ENCODE peak calls at places on chromosome 13, in five cellular contexts. One of them, this sample, is unnamed.

GRCh38 chr13:61406275-61406674 is 9.4 kb downstream of the PCDH20 start:
- DNase-seq in OCI-LY7: no peak
- DNase-seq in IMR-90: no peak
- DNase-seq in chondrocyte: no peak
- DNase-seq in NB4: no peak
- DNase-seq in this sample: no peak

GRCh38 chr13:44300895-44301638 is 72.6 kb upstream of the SERP2 start:
- DNase-seq in chondrocyte: no peak
- DNase-seq in NB4: peak
- DNase-seq in IMR-90: peak
- DNase-seq in OCI-LY7: no peak
- DNase-seq in this sample: peak

GRCh38 chr13:44331912-44332840 is 41.4 kb upstream of the SERP2 start:
- DNase-seq in OCI-LY7: no peak
- DNase-seq in NB4: peak
- DNase-seq in IMR-90: peak
- DNase-seq in chondrocyte: no peak
- DNase-seq in this sample: peak

GRCh38 chr13:95505265-95505664 is 47.3 kb upstream of the CLDN10 start:
- DNase-seq in OCI-LY7: no peak
- DNase-seq in IMR-90: no peak
- DNase-seq in NB4: no peak
- DNase-seq in chondrocyte: no peak
- DNase-seq in this sample: no peak

GRCh38 chr13:21800847-21801616 is 130.2 kb downstream of the FGF9 start:
- DNase-seq in OCI-LY7: no peak
- DNase-seq in IMR-90: peak
- DNase-seq in chondrocyte: no peak
- DNase-seq in NB4: no peak
- DNase-seq in this sample: no peak

GRCh38 chr13:90365130-90365529 is 982.4 kb upstream of the MIR17HG start:
- DNase-seq in chondrocyte: no peak
- DNase-seq in OCI-LY7: no peak
- DNase-seq in NB4: no peak
- DNase-seq in IMR-90: no peak
- DNase-seq in this sample: no peak

GRCh38 chr13:113907637-113908617 is 44.1 kb upstream of the GAS6 start:
- DNase-seq in chondrocyte: no peak
- DNase-seq in NB4: no peak
- DNase-seq in IMR-90: peak
- DNase-seq in OCI-LY7: no peak
- DNase-seq in this sample: no peak

GRCh38 chr13:96781141-96781540 is 213.1 kb downstream of the OXGR1 start:
- DNase-seq in NB4: no peak
- DNase-seq in IMR-90: no peak
- DNase-seq in OCI-LY7: no peak
- DNase-seq in chondrocyte: no peak
- DNase-seq in this sample: no peak

GRCh38 chr13:112671359-112671758 is 18.5 kb upstream of the ATP11A start:
- DNase-seq in chondrocyte: no peak
- DNase-seq in NB4: no peak
- DNase-seq in OCI-LY7: no peak
- DNase-seq in IMR-90: no peak
- DNase-seq in this sample: no peak

GRCh38 chr13:32248789-32249188 is 66.4 kb downstream of the ZAR1L start:
- DNase-seq in OCI-LY7: no peak
- DNase-seq in NB4: peak
- DNase-seq in IMR-90: no peak
- DNase-seq in chondrocyte: no peak
- DNase-seq in this sample: no peak

GRCh38 chr13:87671031-87671823 is at the start of gene SLITRK5:
- DNase-seq in NB4: peak
- DNase-seq in chondrocyte: peak
- DNase-seq in OCI-LY7: peak
- DNase-seq in IMR-90: peak
- DNase-seq in this sample: peak

GRCh38 chr13:114151565-114152284 is 19.3 kb upstream of the RASA3 start:
- DNase-seq in IMR-90: no peak
- DNase-seq in chondrocyte: no peak
- DNase-seq in NB4: peak
- DNase-seq in OCI-LY7: no peak
- DNase-seq in this sample: no peak

GRCh38 chr13:84118845-84119409 is 236.7 kb upstream of the SLITRK1 start:
- DNase-seq in NB4: no peak
- DNase-seq in OCI-LY7: no peak
- DNase-seq in chondrocyte: no peak
- DNase-seq in IMR-90: no peak
- DNase-seq in this sample: no peak

GRCh38 chr13:19791953-19792537 is 9.3 kb upstream of the PSPC1 start:
- DNase-seq in IMR-90: no peak
- DNase-seq in NB4: no peak
- DNase-seq in chondrocyte: no peak
- DNase-seq in OCI-LY7: no peak
- DNase-seq in this sample: no peak

GRCh38 chr13:44759723-44760360 is 183.7 kb upstream of the TSC22D1 start:
- DNase-seq in IMR-90: peak
- DNase-seq in NB4: no peak
- DNase-seq in chondrocyte: no peak
- DNase-seq in OCI-LY7: no peak
- DNase-seq in this sample: no peak

GRCh38 chr13:48066310-48066989 is 28.5 kb downstream of the MED4 start:
- DNase-seq in chondrocyte: no peak
- DNase-seq in OCI-LY7: no peak
- DNase-seq in NB4: peak
- DNase-seq in IMR-90: peak
- DNase-seq in this sample: no peak

GRCh38 chr13:49953560-49953959 is 17.4 kb upstream of the SPRYD7 start:
- DNase-seq in NB4: no peak
- DNase-seq in IMR-90: no peak
- DNase-seq in OCI-LY7: no peak
- DNase-seq in chondrocyte: no peak
- DNase-seq in this sample: no peak

GRCh38 chr13:49952168-49952567 is 16.0 kb upstream of the SPRYD7 start:
- DNase-seq in OCI-LY7: no peak
- DNase-seq in IMR-90: no peak
- DNase-seq in NB4: no peak
- DNase-seq in chondrocyte: no peak
- DNase-seq in this sample: no peak

GRCh38 chr13:49958321-49958720 is 22.2 kb upstream of the SPRYD7 start:
- DNase-seq in OCI-LY7: no peak
- DNase-seq in NB4: no peak
- DNase-seq in chondrocyte: no peak
- DNase-seq in IMR-90: peak
- DNase-seq in this sample: no peak

GRCh38 chr13:49954674-49955455 is 18.7 kb upstream of the SPRYD7 start:
- DNase-seq in chondrocyte: no peak
- DNase-seq in IMR-90: peak
- DNase-seq in OCI-LY7: no peak
- DNase-seq in NB4: no peak
- DNase-seq in this sample: no peak

DNA sequence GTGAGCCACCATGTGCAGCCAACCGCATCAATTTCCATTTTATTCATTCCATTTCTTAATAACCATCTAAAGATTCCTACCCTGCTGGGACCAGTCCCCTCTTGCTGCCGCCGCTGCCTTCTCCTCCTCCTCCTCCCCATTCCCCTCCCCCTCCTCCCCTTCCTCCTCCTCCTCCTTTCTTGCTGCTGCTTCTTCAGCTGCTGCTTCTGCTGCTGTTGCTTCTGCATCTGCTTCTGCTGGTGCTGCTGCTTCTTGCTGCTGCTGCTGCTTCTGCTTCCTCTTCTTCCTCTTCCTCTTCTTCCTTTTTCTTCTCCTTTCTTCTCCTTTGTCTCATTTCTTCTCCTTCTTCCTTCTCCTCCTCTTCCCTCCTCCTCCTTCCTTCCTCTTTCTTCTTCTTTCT is 20.0 kb upstream of the SPRYD7 start:
- DNase-seq in OCI-LY7: no peak
- DNase-seq in IMR-90: no peak
- DNase-seq in NB4: peak
- DNase-seq in chondrocyte: no peak
- DNase-seq in this sample: no peak
- TF ChIP-seq CTCF in OCI-LY7: no peak
- TF ChIP-seq CTCF in IMR-90: no peak
- TF ChIP-seq CTCF in NB4: no peak
- TF ChIP-seq CTCF in chondrocyte: no peak
- TF ChIP-seq CTCF in this sample: no peak

GRCh38 chr13:108086678-108087077 is 128.7 kb downstream of the LIG4 start:
- DNase-seq in chondrocyte: no peak
- DNase-seq in IMR-90: peak
- DNase-seq in NB4: peak
- DNase-seq in OCI-LY7: no peak
- DNase-seq in this sample: no peak
- TF ChIP-seq CTCF in chondrocyte: peak
- TF ChIP-seq CTCF in IMR-90: peak
- TF ChIP-seq CTCF in NB4: peak
- TF ChIP-seq CTCF in OCI-LY7: peak
- TF ChIP-seq CTCF in this sample: no peak

GRCh38 chr13:70960841-70961443 is 852.7 kb upstream of the KLHL1 start:
- DNase-seq in NB4: peak
- DNase-seq in IMR-90: peak
- DNase-seq in OCI-LY7: peak
- DNase-seq in chondrocyte: no peak
- DNase-seq in this sample: no peak
- TF ChIP-seq CTCF in NB4: peak
- TF ChIP-seq CTCF in IMR-90: peak
- TF ChIP-seq CTCF in OCI-LY7: peak
- TF ChIP-seq CTCF in chondrocyte: peak
- TF ChIP-seq CTCF in this sample: peak

GRCh38 chr13:23349127-23349897 is 84.2 kb downstream of the SACS start:
- DNase-seq in IMR-90: no peak
- DNase-seq in NB4: no peak
- DNase-seq in chondrocyte: no peak
- DNase-seq in OCI-LY7: no peak
- DNase-seq in this sample: no peak

GRCh38 chr13:23347601-23348000 is 85.9 kb downstream of the SACS start:
- DNase-seq in OCI-LY7: no peak
- DNase-seq in NB4: no peak
- DNase-seq in IMR-90: no peak
- DNase-seq in chondrocyte: no peak
- DNase-seq in this sample: no peak

GRCh38 chr13:23344923-23345322 is 88.6 kb downstream of the SACS start:
- DNase-seq in NB4: no peak
- DNase-seq in OCI-LY7: no peak
- DNase-seq in IMR-90: no peak
- DNase-seq in chondrocyte: no peak
- DNase-seq in this sample: no peak

GRCh38 chr13:23350009-23350408 is 83.5 kb downstream of the SACS start:
- DNase-seq in OCI-LY7: no peak
- DNase-seq in NB4: no peak
- DNase-seq in chondrocyte: no peak
- DNase-seq in IMR-90: no peak
- DNase-seq in this sample: no peak

GRCh38 chr13:23348270-23349126 is 85.0 kb downstream of the SACS start:
- DNase-seq in NB4: no peak
- DNase-seq in IMR-90: no peak
- DNase-seq in OCI-LY7: no peak
- DNase-seq in chondrocyte: no peak
- DNase-seq in this sample: no peak
- TF ChIP-seq CTCF in NB4: no peak
- TF ChIP-seq CTCF in IMR-90: peak
- TF ChIP-seq CTCF in OCI-LY7: peak
- TF ChIP-seq CTCF in chondrocyte: peak
- TF ChIP-seq CTCF in this sample: no peak

DNA sequence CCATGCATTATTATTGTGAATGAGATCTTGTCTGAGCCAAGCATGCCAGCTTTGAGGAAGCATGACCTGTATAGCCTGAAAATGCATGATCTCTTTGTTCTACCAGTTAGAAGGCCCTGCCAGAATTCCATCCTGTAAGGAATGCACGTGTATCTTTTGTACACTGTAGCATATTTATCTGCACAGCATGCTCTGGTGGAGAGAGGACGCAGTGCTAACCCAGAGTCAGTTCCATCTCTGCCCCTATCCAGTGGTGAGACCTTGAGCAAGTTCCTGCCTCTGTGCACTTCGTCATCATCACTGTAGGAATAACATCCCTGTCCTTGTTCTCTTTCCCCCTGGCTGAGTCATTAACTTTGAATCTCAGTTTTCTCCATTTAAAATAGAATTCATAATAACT is 233.8 kb downstream of the SLC7A1 start:
- DNase-seq in OCI-LY7: no peak
- DNase-seq in chondrocyte: no peak
- DNase-seq in NB4: no peak
- DNase-seq in IMR-90: no peak
- DNase-seq in this sample: no peak
- TF ChIP-seq CTCF in OCI-LY7: no peak
- TF ChIP-seq CTCF in chondrocyte: no peak
- TF ChIP-seq CTCF in NB4: no peak
- TF ChIP-seq CTCF in IMR-90: no peak
- TF ChIP-seq CTCF in this sample: no peak

DNA sequence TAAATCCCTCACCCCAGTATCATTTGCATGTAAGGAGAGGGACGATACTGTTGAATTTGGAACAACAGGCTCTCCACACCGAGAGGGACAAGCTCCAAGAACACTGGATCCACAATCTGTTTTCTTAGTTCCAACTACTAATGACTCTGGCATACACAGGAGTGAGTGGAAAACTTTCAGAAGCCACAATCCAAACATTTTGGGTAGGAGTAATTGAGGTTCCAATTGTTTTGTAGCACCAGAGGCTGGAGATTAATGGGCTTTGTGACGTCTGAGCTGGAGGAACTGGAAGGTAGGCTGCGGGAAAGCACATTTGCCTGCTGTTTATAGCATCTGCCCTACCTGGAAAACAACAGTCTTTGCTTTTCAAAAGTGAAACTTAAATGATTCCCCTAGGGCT is 156.7 kb downstream of the FLT1 start:
- DNase-seq in OCI-LY7: no peak
- DNase-seq in IMR-90: no peak
- DNase-seq in chondrocyte: no peak
- DNase-seq in NB4: no peak
- DNase-seq in this sample: no peak
- TF ChIP-seq CTCF in OCI-LY7: no peak
- TF ChIP-seq CTCF in IMR-90: no peak
- TF ChIP-seq CTCF in chondrocyte: no peak
- TF ChIP-seq CTCF in NB4: no peak
- TF ChIP-seq CTCF in this sample: no peak

GRCh38 chr13:23159205-23159586 is 21.6 kb upstream of the SGCG start:
- DNase-seq in OCI-LY7: no peak
- DNase-seq in chondrocyte: no peak
- DNase-seq in NB4: peak
- DNase-seq in IMR-90: peak
- DNase-seq in this sample: no peak
- TF ChIP-seq CTCF in OCI-LY7: no peak
- TF ChIP-seq CTCF in chondrocyte: peak
- TF ChIP-seq CTCF in NB4: peak
- TF ChIP-seq CTCF in IMR-90: peak
- TF ChIP-seq CTCF in this sample: peak

GRCh38 chr13:100514788-100515409 is 73.7 kb downstream of the GGACT start:
- DNase-seq in chondrocyte: no peak
- DNase-seq in IMR-90: peak
- DNase-seq in NB4: peak
- DNase-seq in OCI-LY7: peak
- DNase-seq in this sample: peak
- TF ChIP-seq CTCF in chondrocyte: peak
- TF ChIP-seq CTCF in IMR-90: peak
- TF ChIP-seq CTCF in NB4: peak
- TF ChIP-seq CTCF in OCI-LY7: peak
- TF ChIP-seq CTCF in this sample: peak

GRCh38 chr13:110131424-110131823 is 175.5 kb downstream of the COL4A1 start:
- DNase-seq in NB4: no peak
- DNase-seq in IMR-90: no peak
- DNase-seq in OCI-LY7: no peak
- DNase-seq in chondrocyte: no peak
- DNase-seq in this sample: no peak
- TF ChIP-seq CTCF in NB4: no peak
- TF ChIP-seq CTCF in IMR-90: no peak
- TF ChIP-seq CTCF in OCI-LY7: no peak
- TF ChIP-seq CTCF in chondrocyte: no peak
- TF ChIP-seq CTCF in this sample: no peak